ENCODE peak calls at places on chromosome 18, in ten cellular contexts. K, F, U, Y, S, T, I, M, A and C are unnamed samples.

GRCh38 chr18:69941183-69941582 is 6.5 kb downstream of the CD226 start:
- DNase-seq in K (no peak), F (no peak), U (no peak), Y (no peak), S (no peak), T (no peak), I (no peak), M (no peak), A (no peak), C (no peak)

GRCh38 chr18:6404834-6405233 is 9.9 kb downstream of the L3MBTL4 start:
- DNase-seq in K (no peak), F (no peak), U (no peak), Y (no peak), S (no peak), T (no peak), I (no peak), M (no peak), A (no peak), C (no peak)

GRCh38 chr18:79884296-79884962 is 67.0 kb downstream of the SLC66A2 start:
- DNase-seq in K (no peak), F (no peak), U (no peak), Y (no peak), S (peak), T (peak), I (no peak), M (no peak), A (no peak), C (no peak)

GRCh38 chr18:616380-616995 is 19.7 kb downstream of the CLUL1 start:
- DNase-seq in K (no peak), F (no peak), U (peak), Y (no peak), S (peak), T (no peak), I (no peak), M (no peak), A (no peak), C (peak)

GRCh38 chr18:76056467-76057194 is 438.4 kb downstream of the ZNF516 start:
- DNase-seq in K (no peak), F (no peak), U (no peak), Y (no peak), S (no peak), T (no peak), I (no peak), M (no peak), A (no peak), C (no peak)

GRCh38 chr18:63025251-63025710 is 294.3 kb downstream of the BCL2 start:
- DNase-seq in K (no peak), F (no peak), U (peak), Y (no peak), S (no peak), T (no peak), I (no peak), M (no peak), A (no peak), C (no peak)

GRCh38 chr18:73950116-73950705 is 197.4 kb downstream of the FBXO15 start:
- DNase-seq in K (no peak), F (no peak), U (no peak), Y (no peak), S (no peak), T (no peak), I (no peak), M (no peak), A (no peak), C (no peak)

GRCh38 chr18:50287441-50288347 is at the start of gene CXXC1:
- DNase-seq in K (peak), F (peak), U (peak), Y (peak), S (peak), T (peak), I (peak), M (peak), A (peak), C (peak)

GRCh38 chr18:48116017-48116416 is 185.6 kb upstream of the SMAD2 start:
- DNase-seq in K (no peak), F (no peak), U (no peak), Y (no peak), S (no peak), T (no peak), I (no peak), M (no peak), A (no peak), C (no peak)

GRCh38 chr18:23884712-23885375 is 129.7 kb upstream of the TTC39C start:
- DNase-seq in K (no peak), F (no peak), U (no peak), Y (no peak), S (no peak), T (no peak), I (no peak), M (no peak), A (no peak), C (no peak)

GRCh38 chr18:23380001-23380550 is 73.0 kb upstream of the RIOK3 start:
- DNase-seq in K (no peak), F (no peak), U (peak), Y (no peak), S (no peak), T (peak), I (no peak), M (no peak), A (no peak), C (peak)

GRCh38 chr18:36141576-36141975 is 11.9 kb downstream of the ELP2 start:
- DNase-seq in K (no peak), F (no peak), U (no peak), Y (no peak), S (no peak), T (no peak), I (no peak), M (no peak), A (no peak), C (no peak)

GRCh38 chr18:52950153-52950552 is 610.2 kb downstream of the DCC start:
- DNase-seq in K (no peak), F (no peak), U (no peak), Y (no peak), S (no peak), T (no peak), I (no peak), M (no peak), A (no peak), C (no peak)

GRCh38 chr18:36284671-36285295 is 12.7 kb upstream of the FHOD3 start:
- DNase-seq in K (peak), F (peak), U (peak), Y (no peak), S (peak), T (no peak), I (no peak), M (peak), A (no peak), C (peak)